ENCODE peak calls at places on chromosomes 5 and 9, in six cellular contexts. One of them, this sample, is unnamed.

GRCh38 chr9:75140261-75140660 is 51.9 kb downstream of the OSTF1 start:
- DNase-seq in ovary: no peak
- DNase-seq in spleen: no peak
- DNase-seq in tibial artery: no peak
- DNase-seq in GM23338: no peak
- DNase-seq in tibial nerve: no peak
- DNase-seq in this sample: no peak

GRCh38 chr5:107893642-107894041 is 222.9 kb upstream of the EFNA5 start:
- DNase-seq in ovary: no peak
- DNase-seq in spleen: no peak
- DNase-seq in tibial artery: no peak
- DNase-seq in GM23338: no peak
- DNase-seq in tibial nerve: no peak
- DNase-seq in this sample: no peak

GRCh38 chr5:159571501-159572244 is 241.4 kb upstream of the IL12B start:
- DNase-seq in ovary: no peak
- DNase-seq in spleen: no peak
- DNase-seq in tibial artery: no peak
- DNase-seq in GM23338: no peak
- DNase-seq in tibial nerve: no peak
- DNase-seq in this sample: no peak

GRCh38 chr9:79572032-79572890 is 496 bp downstream of the TLE4 start:
- DNase-seq in ovary: peak; percentile 40
- DNase-seq in spleen: peak; percentile 92
- DNase-seq in tibial artery: peak; percentile 69
- DNase-seq in GM23338: peak; percentile 63
- DNase-seq in tibial nerve: peak; percentile 19
- DNase-seq in this sample: peak; percentile 24

GRCh38 chr9:133987455-133987800 is 4.7 kb downstream of the VAV2 start:
- DNase-seq in ovary: no peak
- DNase-seq in spleen: peak; percentile 54
- DNase-seq in tibial artery: no peak
- DNase-seq in GM23338: no peak
- DNase-seq in tibial nerve: peak; percentile 6
- DNase-seq in this sample: no peak

GRCh38 chr9:73200694-73201432 is 49.2 kb downstream of the ANXA1 start:
- DNase-seq in ovary: no peak
- DNase-seq in spleen: no peak
- DNase-seq in tibial artery: no peak
- DNase-seq in GM23338: peak; percentile 81
- DNase-seq in tibial nerve: no peak
- DNase-seq in this sample: no peak

GRCh38 chr9:27276182-27277030 is 20.5 kb downstream of the EQTN start:
- DNase-seq in ovary: no peak
- DNase-seq in spleen: no peak
- DNase-seq in tibial artery: no peak
- DNase-seq in GM23338: peak; percentile 81
- DNase-seq in tibial nerve: no peak
- DNase-seq in this sample: no peak

GRCh38 chr5:125093776-125094175 is 347.3 kb upstream of the ZNF608 start:
- DNase-seq in ovary: no peak
- DNase-seq in spleen: no peak
- DNase-seq in tibial artery: no peak
- DNase-seq in GM23338: no peak
- DNase-seq in tibial nerve: no peak
- DNase-seq in this sample: no peak

GRCh38 chr5:98455660-98456059 is 317.8 kb upstream of the RGMB start:
- DNase-seq in ovary: no peak
- DNase-seq in spleen: no peak
- DNase-seq in tibial artery: no peak
- DNase-seq in GM23338: no peak
- DNase-seq in tibial nerve: no peak
- DNase-seq in this sample: no peak

GRCh38 chr9:21119093-21119770 is 22.4 kb downstream of the IFNW1 start:
- DNase-seq in ovary: no peak
- DNase-seq in spleen: no peak
- DNase-seq in tibial artery: no peak
- DNase-seq in GM23338: no peak
- DNase-seq in tibial nerve: no peak
- DNase-seq in this sample: no peak

GRCh38 chr9:91786132-91786896 is 163.7 kb downstream of the ROR2 start:
- DNase-seq in ovary: no peak
- DNase-seq in spleen: no peak
- DNase-seq in tibial artery: no peak
- DNase-seq in GM23338: no peak
- DNase-seq in tibial nerve: no peak
- DNase-seq in this sample: no peak

GRCh38 chr5:180173875-180174586 is 35.0 kb downstream of the RASGEF1C start:
- DNase-seq in ovary: no peak
- DNase-seq in spleen: peak; percentile 34
- DNase-seq in tibial artery: no peak
- DNase-seq in GM23338: no peak
- DNase-seq in tibial nerve: no peak
- DNase-seq in this sample: no peak

GRCh38 chr5:72302171-72302570 is 17.9 kb downstream of the MRPS27 start:
- DNase-seq in ovary: no peak
- DNase-seq in spleen: no peak
- DNase-seq in tibial artery: no peak
- DNase-seq in GM23338: peak; percentile 95
- DNase-seq in tibial nerve: no peak
- DNase-seq in this sample: no peak

GRCh38 chr9:70924380-70924779 is 197.0 kb downstream of the TRPM3 start:
- DNase-seq in ovary: no peak
- DNase-seq in spleen: no peak
- DNase-seq in tibial artery: no peak
- DNase-seq in GM23338: no peak
- DNase-seq in tibial nerve: no peak
- DNase-seq in this sample: no peak

GRCh38 chr5:29543501-29543900 is 1650.0 kb upstream of the CDH6 start:
- DNase-seq in ovary: no peak
- DNase-seq in spleen: no peak
- DNase-seq in tibial artery: no peak
- DNase-seq in GM23338: no peak
- DNase-seq in tibial nerve: no peak
- DNase-seq in this sample: no peak

GRCh38 chr5:174601937-174602336 is 122.4 kb upstream of the MSX2 start:
- DNase-seq in ovary: no peak
- DNase-seq in spleen: no peak
- DNase-seq in tibial artery: no peak
- DNase-seq in GM23338: peak; percentile 27
- DNase-seq in tibial nerve: no peak
- DNase-seq in this sample: no peak

GRCh38 chr5:53109041-53109435 is 519 bp downstream of the MOCS2 start:
- DNase-seq in ovary: no peak
- DNase-seq in spleen: no peak
- DNase-seq in tibial artery: no peak
- DNase-seq in GM23338: peak; percentile 4
- DNase-seq in tibial nerve: no peak
- DNase-seq in this sample: no peak

GRCh38 chr5:137465930-137466329 is 33.2 kb downstream of the SPOCK1 start:
- DNase-seq in ovary: no peak
- DNase-seq in spleen: no peak
- DNase-seq in tibial artery: no peak
- DNase-seq in GM23338: no peak
- DNase-seq in tibial nerve: no peak
- DNase-seq in this sample: no peak

GRCh38 chr5:1412163-1412562 is 33.1 kb downstream of the SLC6A3 start:
- DNase-seq in ovary: no peak
- DNase-seq in spleen: peak; percentile 67
- DNase-seq in tibial artery: no peak
- DNase-seq in GM23338: no peak
- DNase-seq in tibial nerve: no peak
- DNase-seq in this sample: no peak

GRCh38 chr9:128892223-128892892 is 10.4 kb downstream of the LRRC8A start:
- DNase-seq in ovary: peak; percentile 95
- DNase-seq in spleen: peak; percentile 84
- DNase-seq in tibial artery: peak; percentile 98
- DNase-seq in GM23338: no peak
- DNase-seq in tibial nerve: peak; percentile 73
- DNase-seq in this sample: no peak

GRCh38 chr9:125889524-125890473 is 142.6 kb downstream of the PBX3 start:
- DNase-seq in ovary: peak; percentile 41
- DNase-seq in spleen: peak; percentile 82
- DNase-seq in tibial artery: no peak
- DNase-seq in GM23338: peak; percentile 77
- DNase-seq in tibial nerve: no peak
- DNase-seq in this sample: no peak
- H3K4me1 ChIP-seq in ovary: no peaks in the 10 kb centered on the region
- H3K4me1 ChIP-seq in spleen: peaks cover 32% of the 10 kb centered on the region
- H3K4me1 ChIP-seq in tibial artery: no peaks in the 10 kb centered on the region
- H3K4me1 ChIP-seq in GM23338: peaks cover 79% of the 10 kb centered on the region
- H3K4me1 ChIP-seq in tibial nerve: no peaks in the 10 kb centered on the region
- H3K4me1 ChIP-seq in this sample: peaks cover 3% of the 10 kb centered on the region

DNA sequence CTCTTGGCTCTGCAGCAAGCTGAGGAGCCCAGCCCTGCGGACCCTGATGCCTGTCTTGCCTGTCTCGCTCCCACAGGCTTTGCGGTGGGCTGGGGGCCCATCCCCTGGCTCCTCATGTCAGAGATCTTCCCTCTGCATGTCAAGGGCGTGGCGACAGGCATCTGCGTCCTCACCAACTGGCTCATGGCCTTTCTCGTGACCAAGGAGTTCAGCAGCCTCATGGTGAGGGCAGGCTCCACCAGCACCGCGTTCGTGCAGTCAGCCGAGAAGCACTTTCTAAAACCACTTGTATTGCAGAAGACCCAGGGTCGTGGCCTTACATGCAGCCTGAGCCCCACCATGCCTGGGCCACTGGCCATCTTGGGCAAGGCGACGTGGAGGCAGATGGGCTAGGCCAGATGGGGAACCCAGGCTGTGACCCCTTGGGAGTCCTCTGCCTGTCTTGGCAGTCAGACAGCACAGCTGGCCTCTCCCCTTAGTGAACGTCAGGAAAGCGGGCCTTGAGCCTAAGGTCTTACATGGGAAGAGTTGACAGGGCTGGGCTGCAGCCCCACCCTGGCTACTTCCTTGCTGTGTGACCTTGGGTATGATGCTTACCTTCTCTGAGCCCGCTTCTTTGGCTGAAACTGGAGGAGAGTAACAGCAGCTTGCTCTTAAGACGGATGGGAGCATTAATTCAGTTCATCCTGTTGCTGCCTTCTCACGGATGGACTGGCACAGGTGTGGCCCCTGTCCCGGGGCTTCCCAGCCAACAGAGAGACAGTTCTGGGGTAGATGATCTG is 8.6 kb downstream of the SLC2A8 start:
- DNase-seq in ovary: no peak
- DNase-seq in spleen: peak; percentile 68
- DNase-seq in tibial artery: no peak
- DNase-seq in GM23338: no peak
- DNase-seq in tibial nerve: no peak
- DNase-seq in this sample: no peak
- TF ChIP-seq CTCF in ovary: no peak
- TF ChIP-seq CTCF in spleen: no peak
- TF ChIP-seq CTCF in tibial artery: no peak
- TF ChIP-seq CTCF in GM23338: no peak
- TF ChIP-seq CTCF in tibial nerve: no peak
- TF ChIP-seq CTCF in this sample: no peak

DNA sequence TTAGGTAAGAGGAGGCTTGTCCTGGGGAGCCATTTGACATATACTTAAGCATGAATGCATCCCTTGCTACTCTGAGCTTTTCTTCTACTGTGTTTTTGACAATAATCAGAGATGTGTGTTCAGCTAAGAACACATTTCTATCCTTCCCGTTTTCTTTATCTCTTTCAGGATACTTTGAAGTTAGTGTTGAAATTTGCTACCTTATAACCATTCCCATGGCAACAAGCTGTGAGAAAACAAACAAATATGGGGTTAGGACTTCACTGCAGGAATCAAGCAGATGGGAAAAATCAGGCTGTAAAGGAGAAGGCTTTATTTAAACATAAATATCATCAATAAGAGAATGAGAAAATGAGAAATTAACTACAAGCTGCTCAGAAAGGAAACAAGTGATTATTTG is 35.1 kb downstream of the ZCCHC9 start:
- DNase-seq in ovary: no peak
- DNase-seq in spleen: no peak
- DNase-seq in tibial artery: no peak
- DNase-seq in GM23338: no peak
- DNase-seq in tibial nerve: no peak
- DNase-seq in this sample: no peak
- H3K27me3 ChIP-seq in ovary: no peaks in the 10 kb centered on the region
- H3K27me3 ChIP-seq in spleen: no peaks in the 10 kb centered on the region
- H3K27me3 ChIP-seq in tibial artery: no peaks in the 10 kb centered on the region
- H3K27me3 ChIP-seq in GM23338: no peaks in the 10 kb centered on the region
- H3K27me3 ChIP-seq in tibial nerve: no peaks in the 10 kb centered on the region
- H3K27me3 ChIP-seq in this sample: no peaks in the 10 kb centered on the region

GRCh38 chr9:130197386-130197785 is 25.2 kb downstream of the NCS1 start:
- DNase-seq in ovary: no peak
- DNase-seq in spleen: no peak
- DNase-seq in tibial artery: no peak
- DNase-seq in GM23338: no peak
- DNase-seq in tibial nerve: no peak
- DNase-seq in this sample: no peak
- H3K4me1 ChIP-seq in ovary: peaks cover 17% of the 10 kb centered on the region
- H3K4me1 ChIP-seq in spleen: no peaks in the 10 kb centered on the region
- H3K4me1 ChIP-seq in tibial artery: peaks cover 81% of the 10 kb centered on the region
- H3K4me1 ChIP-seq in GM23338: no peaks in the 10 kb centered on the region
- H3K4me1 ChIP-seq in tibial nerve: no peaks in the 10 kb centered on the region
- H3K4me1 ChIP-seq in this sample: no peaks in the 10 kb centered on the region

GRCh38 chr5:141135030-141135717 is at the start of gene PCDHB5:
- DNase-seq in ovary: peak; percentile 45
- DNase-seq in spleen: no peak
- DNase-seq in tibial artery: no peak
- DNase-seq in GM23338: peak; percentile 94
- DNase-seq in tibial nerve: no peak
- DNase-seq in this sample: no peak
- TF ChIP-seq CTCF in ovary: no peak
- TF ChIP-seq CTCF in spleen: no peak
- TF ChIP-seq CTCF in tibial artery: peak; percentile 20
- TF ChIP-seq CTCF in GM23338: peak; percentile 87
- TF ChIP-seq CTCF in tibial nerve: no peak
- TF ChIP-seq CTCF in this sample: no peak